ENCODE peak calls at places on chromosomes 13 and 19, in ten cellular contexts. One of them, this sample, is unnamed.
A peak's percentile ranks its signal among the peaks of the same experiment; 100 is the strongest.

GRCh38 chr19:37999309-38000213 is 92.6 kb downstream of the SIPA1L3 start:
- DNase-seq in tibial nerve: peak; percentile 44
- DNase-seq in CD8-positive, alpha-beta T cell: no peak
- DNase-seq in GM23248: peak; percentile 97
- DNase-seq in aorta: no peak
- DNase-seq in thoracic aorta: no peak
- DNase-seq in CD8-positive, alpha-beta memory T cell: no peak
- DNase-seq in fibroblast of lung: peak; percentile 100
- DNase-seq in neuronal stem cell: no peak
- DNase-seq in pancreas: no peak
- DNase-seq in this sample: no peak

GRCh38 chr13:78319101-78319627 is 284.2 kb downstream of the POU4F1 start:
- DNase-seq in fibroblast of lung: no peak
- DNase-seq in tibial nerve: no peak
- DNase-seq in thoracic aorta: no peak
- DNase-seq in pancreas: no peak
- DNase-seq in aorta: no peak
- DNase-seq in CD8-positive, alpha-beta memory T cell: no peak
- DNase-seq in neuronal stem cell: no peak
- DNase-seq in GM23248: no peak
- DNase-seq in CD8-positive, alpha-beta T cell: no peak
- DNase-seq in this sample: no peak

GRCh38 chr13:42991892-42992584 is at the start of gene EPSTI1:
- DNase-seq in GM23248: peak; percentile 84
- DNase-seq in CD8-positive, alpha-beta memory T cell: peak; percentile 73
- DNase-seq in neuronal stem cell: peak; percentile 31
- DNase-seq in aorta: peak; percentile 86
- DNase-seq in pancreas: peak; percentile 65
- DNase-seq in tibial nerve: peak; percentile 61
- DNase-seq in CD8-positive, alpha-beta T cell: peak; percentile 41
- DNase-seq in thoracic aorta: peak; percentile 5
- DNase-seq in fibroblast of lung: peak; percentile 68
- DNase-seq in this sample: peak; percentile 40

GRCh38 chr13:48066310-48066989 is 28.5 kb downstream of the MED4 start:
- DNase-seq in neuronal stem cell: no peak
- DNase-seq in fibroblast of lung: peak; percentile 36
- DNase-seq in aorta: no peak
- DNase-seq in thoracic aorta: no peak
- DNase-seq in tibial nerve: no peak
- DNase-seq in CD8-positive, alpha-beta memory T cell: no peak
- DNase-seq in pancreas: no peak
- DNase-seq in GM23248: peak; percentile 10
- DNase-seq in CD8-positive, alpha-beta T cell: no peak
- DNase-seq in this sample: no peak

GRCh38 chr19:21691656-21692055 is 75.7 kb downstream of the ZNF100 start:
- DNase-seq in CD8-positive, alpha-beta memory T cell: no peak
- DNase-seq in fibroblast of lung: no peak
- DNase-seq in GM23248: no peak
- DNase-seq in tibial nerve: no peak
- DNase-seq in pancreas: no peak
- DNase-seq in aorta: no peak
- DNase-seq in neuronal stem cell: no peak
- DNase-seq in CD8-positive, alpha-beta T cell: no peak
- DNase-seq in thoracic aorta: no peak
- DNase-seq in this sample: no peak

GRCh38 chr13:100549316-100549715 is 39.3 kb downstream of the GGACT start:
- DNase-seq in fibroblast of lung: no peak
- DNase-seq in thoracic aorta: no peak
- DNase-seq in pancreas: no peak
- DNase-seq in aorta: no peak
- DNase-seq in tibial nerve: no peak
- DNase-seq in CD8-positive, alpha-beta T cell: no peak
- DNase-seq in CD8-positive, alpha-beta memory T cell: no peak
- DNase-seq in neuronal stem cell: no peak
- DNase-seq in GM23248: no peak
- DNase-seq in this sample: no peak

GRCh38 chr13:41696163-41697003 is 239.0 kb downstream of the RGCC start:
- DNase-seq in aorta: no peak
- DNase-seq in fibroblast of lung: peak; percentile 99
- DNase-seq in GM23248: peak; percentile 85
- DNase-seq in thoracic aorta: no peak
- DNase-seq in tibial nerve: no peak
- DNase-seq in pancreas: no peak
- DNase-seq in neuronal stem cell: no peak
- DNase-seq in CD8-positive, alpha-beta memory T cell: no peak
- DNase-seq in CD8-positive, alpha-beta T cell: no peak
- DNase-seq in this sample: no peak

GRCh38 chr19:22606212-22606553 is 27.9 kb upstream of the ZNF492 start:
- DNase-seq in GM23248: no peak
- DNase-seq in CD8-positive, alpha-beta T cell: no peak
- DNase-seq in aorta: no peak
- DNase-seq in pancreas: no peak
- DNase-seq in tibial nerve: no peak
- DNase-seq in thoracic aorta: no peak
- DNase-seq in neuronal stem cell: no peak
- DNase-seq in CD8-positive, alpha-beta memory T cell: no peak
- DNase-seq in fibroblast of lung: no peak
- DNase-seq in this sample: no peak

GRCh38 chr13:73300718-73301425 is 242.1 kb downstream of the KLF5 start:
- DNase-seq in pancreas: no peak
- DNase-seq in thoracic aorta: no peak
- DNase-seq in CD8-positive, alpha-beta T cell: no peak
- DNase-seq in tibial nerve: no peak
- DNase-seq in aorta: no peak
- DNase-seq in CD8-positive, alpha-beta memory T cell: no peak
- DNase-seq in neuronal stem cell: no peak
- DNase-seq in fibroblast of lung: no peak
- DNase-seq in GM23248: no peak
- DNase-seq in this sample: no peak

GRCh38 chr19:56133858-56134654 is 7.0 kb upstream of the ZNF444 start:
- DNase-seq in pancreas: no peak
- DNase-seq in CD8-positive, alpha-beta T cell: no peak
- DNase-seq in neuronal stem cell: no peak
- DNase-seq in aorta: no peak
- DNase-seq in fibroblast of lung: no peak
- DNase-seq in tibial nerve: no peak
- DNase-seq in CD8-positive, alpha-beta memory T cell: no peak
- DNase-seq in thoracic aorta: no peak
- DNase-seq in GM23248: peak; percentile 63
- DNase-seq in this sample: no peak

DNA sequence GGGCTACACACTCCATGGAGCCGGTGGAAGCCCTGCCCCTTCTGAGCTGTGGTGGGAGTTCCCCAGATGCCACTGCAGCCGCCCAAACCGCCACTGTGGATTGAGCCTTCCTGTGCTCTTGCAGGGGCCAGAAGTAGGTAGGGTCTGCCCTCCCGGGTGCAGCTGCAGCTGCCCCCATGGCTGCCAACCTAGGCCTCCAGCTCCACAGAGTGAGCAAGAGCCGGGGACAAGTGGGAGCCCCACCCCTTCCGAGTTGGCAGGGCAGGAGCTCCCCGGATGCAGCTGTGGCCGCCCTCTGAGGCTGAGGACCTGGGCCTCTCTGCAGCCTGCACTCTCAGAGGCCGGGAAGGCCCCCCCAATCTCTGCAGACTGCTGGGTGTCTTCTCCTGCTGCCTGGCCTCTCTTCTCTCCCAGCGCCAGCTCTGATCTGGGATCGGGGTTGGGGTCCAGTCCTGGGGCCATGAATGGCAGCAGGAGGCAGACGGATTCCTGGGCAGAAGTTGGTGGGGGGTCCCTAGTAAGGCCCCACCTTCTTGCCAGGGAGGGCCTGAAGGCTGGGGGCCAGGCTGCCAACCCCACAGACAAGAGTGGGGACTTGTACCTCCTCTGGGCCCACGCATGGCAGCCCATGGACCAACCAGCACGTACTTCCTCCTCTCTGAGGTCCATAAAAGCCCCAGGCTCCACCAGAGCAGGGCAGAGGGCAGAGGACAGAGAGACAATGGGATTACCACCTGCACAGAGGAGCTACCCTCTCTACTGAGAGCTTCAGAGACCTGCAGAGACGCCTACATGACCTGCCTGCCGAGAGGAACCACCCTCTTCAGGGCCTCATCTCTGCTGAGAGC is 28.9 kb downstream of the AP2S1 start:
- DNase-seq in GM23248: no peak
- DNase-seq in tibial nerve: no peak
- DNase-seq in fibroblast of lung: no peak
- DNase-seq in aorta: no peak
- DNase-seq in CD8-positive, alpha-beta memory T cell: peak; percentile 48
- DNase-seq in neuronal stem cell: no peak
- DNase-seq in pancreas: no peak
- DNase-seq in CD8-positive, alpha-beta T cell: peak; percentile 40
- DNase-seq in thoracic aorta: no peak
- DNase-seq in this sample: peak; percentile 89
- H3K4me3 ChIP-seq in GM23248: no peak overlapping the region
- H3K4me3 ChIP-seq in tibial nerve: no peak overlapping the region
- H3K4me3 ChIP-seq in fibroblast of lung: no peak overlapping the region
- H3K4me3 ChIP-seq in aorta: no peak overlapping the region
- H3K4me3 ChIP-seq in CD8-positive, alpha-beta memory T cell: no peak overlapping the region
- H3K4me3 ChIP-seq in neuronal stem cell: no peak overlapping the region
- H3K4me3 ChIP-seq in pancreas: no peak overlapping the region
- H3K4me3 ChIP-seq in CD8-positive, alpha-beta T cell: peak overlapping the region; percentile 22
- H3K4me3 ChIP-seq in thoracic aorta: no peak overlapping the region
- H3K4me3 ChIP-seq in this sample: no peak overlapping the region

GRCh38 chr13:111139874-111140561 is 24.9 kb downstream of the ARHGEF7 start:
- DNase-seq in neuronal stem cell: no peak
- DNase-seq in CD8-positive, alpha-beta memory T cell: no peak
- DNase-seq in GM23248: no peak
- DNase-seq in thoracic aorta: no peak
- DNase-seq in aorta: no peak
- DNase-seq in fibroblast of lung: no peak
- DNase-seq in tibial nerve: no peak
- DNase-seq in pancreas: no peak
- DNase-seq in CD8-positive, alpha-beta T cell: no peak
- DNase-seq in this sample: no peak
- H3K27ac ChIP-seq in neuronal stem cell: no peak overlapping the region
- H3K27ac ChIP-seq in CD8-positive, alpha-beta memory T cell: no peak overlapping the region
- H3K27ac ChIP-seq in GM23248: no peak overlapping the region
- H3K27ac ChIP-seq in thoracic aorta: no peak overlapping the region
- H3K27ac ChIP-seq in aorta: no peak overlapping the region
- H3K27ac ChIP-seq in fibroblast of lung: no peak overlapping the region
- H3K27ac ChIP-seq in tibial nerve: no peak overlapping the region
- H3K27ac ChIP-seq in pancreas: no peak overlapping the region
- H3K27ac ChIP-seq in CD8-positive, alpha-beta T cell: no peak overlapping the region
- H3K27ac ChIP-seq in this sample: no peak overlapping the region

GRCh38 chr19:280541-281007 is 10.6 kb downstream of the PLPP2 start:
- DNase-seq in fibroblast of lung: no peak
- DNase-seq in neuronal stem cell: peak; percentile 56
- DNase-seq in thoracic aorta: no peak
- DNase-seq in CD8-positive, alpha-beta memory T cell: no peak
- DNase-seq in GM23248: no peak
- DNase-seq in CD8-positive, alpha-beta T cell: no peak
- DNase-seq in pancreas: no peak
- DNase-seq in tibial nerve: no peak
- DNase-seq in aorta: peak; percentile 49
- DNase-seq in this sample: no peak
- H3K4me3 ChIP-seq in fibroblast of lung: no peak overlapping the region
- H3K4me3 ChIP-seq in neuronal stem cell: no peak overlapping the region
- H3K4me3 ChIP-seq in thoracic aorta: no peak overlapping the region
- H3K4me3 ChIP-seq in CD8-positive, alpha-beta memory T cell: no peak overlapping the region
- H3K4me3 ChIP-seq in GM23248: no peak overlapping the region
- H3K4me3 ChIP-seq in CD8-positive, alpha-beta T cell: no peak overlapping the region
- H3K4me3 ChIP-seq in pancreas: no peak overlapping the region
- H3K4me3 ChIP-seq in tibial nerve: no peak overlapping the region
- H3K4me3 ChIP-seq in aorta: no peak overlapping the region
- H3K4me3 ChIP-seq in this sample: no peak overlapping the region

GRCh38 chr19:49592486-49593232 is 1.7 kb downstream of the PRR12 start:
- DNase-seq in fibroblast of lung: no peak
- DNase-seq in CD8-positive, alpha-beta memory T cell: peak; percentile 9
- DNase-seq in neuronal stem cell: no peak
- DNase-seq in aorta: no peak
- DNase-seq in GM23248: peak; percentile 52
- DNase-seq in pancreas: peak; percentile 44
- DNase-seq in tibial nerve: no peak
- DNase-seq in thoracic aorta: no peak
- DNase-seq in CD8-positive, alpha-beta T cell: no peak
- DNase-seq in this sample: peak; percentile 35

GRCh38 chr19:49595006-49595818 is 4.2 kb downstream of the PRR12 start:
- DNase-seq in thoracic aorta: no peak
- DNase-seq in neuronal stem cell: no peak
- DNase-seq in aorta: no peak
- DNase-seq in fibroblast of lung: no peak
- DNase-seq in CD8-positive, alpha-beta memory T cell: no peak
- DNase-seq in CD8-positive, alpha-beta T cell: no peak
- DNase-seq in GM23248: no peak
- DNase-seq in pancreas: no peak
- DNase-seq in tibial nerve: no peak
- DNase-seq in this sample: no peak

GRCh38 chr19:49595819-49596404 is 4.9 kb downstream of the PRR12 start:
- DNase-seq in CD8-positive, alpha-beta T cell: no peak
- DNase-seq in CD8-positive, alpha-beta memory T cell: no peak
- DNase-seq in GM23248: no peak
- DNase-seq in thoracic aorta: no peak
- DNase-seq in tibial nerve: no peak
- DNase-seq in fibroblast of lung: no peak
- DNase-seq in neuronal stem cell: no peak
- DNase-seq in aorta: no peak
- DNase-seq in pancreas: no peak
- DNase-seq in this sample: no peak

GRCh38 chr19:49593233-49594113 is 2.5 kb downstream of the PRR12 start:
- DNase-seq in CD8-positive, alpha-beta T cell: peak; percentile 85
- DNase-seq in GM23248: peak; percentile 96
- DNase-seq in pancreas: peak; percentile 93
- DNase-seq in neuronal stem cell: peak; percentile 91
- DNase-seq in CD8-positive, alpha-beta memory T cell: peak; percentile 84
- DNase-seq in tibial nerve: peak; percentile 93
- DNase-seq in fibroblast of lung: peak; percentile 88
- DNase-seq in thoracic aorta: peak; percentile 86
- DNase-seq in aorta: peak; percentile 98
- DNase-seq in this sample: peak; percentile 94

DNA sequence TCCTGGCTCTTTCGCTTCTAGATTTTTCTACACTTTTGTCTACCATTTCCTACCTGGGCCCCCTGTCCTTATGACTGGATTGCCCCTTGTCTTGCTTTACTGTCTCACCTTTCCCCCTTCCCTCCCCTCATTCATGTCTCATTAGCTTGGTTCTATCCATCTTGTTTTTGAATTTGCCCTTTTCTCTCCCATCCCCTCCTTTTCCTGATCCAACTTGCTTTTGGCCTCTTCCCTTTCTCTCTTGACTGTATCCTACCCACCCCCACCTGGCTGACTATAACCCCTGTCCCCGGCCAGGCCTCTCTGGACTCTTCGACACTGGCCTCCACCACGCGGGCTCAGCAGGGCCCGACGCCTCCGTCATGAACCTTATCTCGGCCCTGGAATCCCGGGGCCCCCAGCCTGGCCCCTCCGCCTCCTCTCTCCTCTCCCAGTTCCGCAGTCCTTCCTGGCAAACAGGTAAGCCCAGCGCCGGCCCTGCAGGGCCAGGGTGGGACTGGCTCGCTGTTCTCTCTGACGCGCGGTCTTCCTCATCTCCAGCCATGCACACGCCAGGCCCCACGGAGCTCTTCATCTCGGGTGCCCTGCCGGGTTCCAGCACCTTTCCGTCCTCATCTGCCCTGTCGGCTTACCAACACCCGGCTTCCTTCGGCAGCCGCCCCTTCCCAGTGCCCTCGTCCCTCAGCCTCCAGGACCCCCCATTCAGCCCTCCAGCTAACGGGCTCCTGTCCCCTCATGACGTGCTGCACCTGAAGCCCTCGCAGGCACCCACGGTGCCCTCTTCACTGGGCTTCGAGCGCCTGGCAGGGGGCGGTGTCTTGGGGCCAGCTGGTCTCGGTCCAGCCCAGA is 3.4 kb downstream of the PRR12 start:
- DNase-seq in GM23248: no peak
- DNase-seq in tibial nerve: no peak
- DNase-seq in fibroblast of lung: no peak
- DNase-seq in neuronal stem cell: no peak
- DNase-seq in pancreas: no peak
- DNase-seq in CD8-positive, alpha-beta T cell: no peak
- DNase-seq in aorta: no peak
- DNase-seq in CD8-positive, alpha-beta memory T cell: no peak
- DNase-seq in thoracic aorta: no peak
- DNase-seq in this sample: no peak
- H3K27ac ChIP-seq in GM23248: peak overlapping the region; percentile 59
- H3K27ac ChIP-seq in tibial nerve: peak overlapping the region; percentile 90
- H3K27ac ChIP-seq in fibroblast of lung: no peak overlapping the region
- H3K27ac ChIP-seq in neuronal stem cell: peak overlapping the region; percentile 11
- H3K27ac ChIP-seq in pancreas: no peak overlapping the region
- H3K27ac ChIP-seq in CD8-positive, alpha-beta T cell: peak overlapping the region; percentile 0
- H3K27ac ChIP-seq in aorta: no peak overlapping the region
- H3K27ac ChIP-seq in CD8-positive, alpha-beta memory T cell: no peak overlapping the region
- H3K27ac ChIP-seq in thoracic aorta: peak overlapping the region; percentile 83
- H3K27ac ChIP-seq in this sample: no peak overlapping the region